ENCODE peak calls at places on chromosomes 11 and 22, in eight cellular contexts. One of them, this sample, is unnamed.

GRCh38 chr11:16403448-16403803 is 47.1 kb upstream of the SOX6 start:
- DNase-seq in body of pancreas: no peak
- DNase-seq in fibroblast of pulmonary artery: no peak
- DNase-seq in stimulated activated CD4-positive, alpha-beta T cell treated with anti-CD3 and anti-CD28 coated beads, Interleukin-1b, Interleukin-23, amount 100 ng/mL, for 4 hours: no peak
- DNase-seq in RPMI8226: no peak
- DNase-seq in fibroblast of villous mesenchyme: no peak
- DNase-seq in ACHN: no peak
- DNase-seq in type B pancreatic cell: no peak
- DNase-seq in this sample: no peak

GRCh38 chr22:41330169-41330568 is 28.8 kb downstream of the ZC3H7B start:
- DNase-seq in type B pancreatic cell: no peak
- DNase-seq in fibroblast of villous mesenchyme: no peak
- DNase-seq in ACHN: no peak
- DNase-seq in stimulated activated CD4-positive, alpha-beta T cell treated with anti-CD3 and anti-CD28 coated beads, Interleukin-1b, Interleukin-23, amount 100 ng/mL, for 4 hours: no peak
- DNase-seq in RPMI8226: no peak
- DNase-seq in body of pancreas: no peak
- DNase-seq in fibroblast of pulmonary artery: no peak
- DNase-seq in this sample: no peak

GRCh38 chr11:44747339-44747738 is 20.6 kb downstream of the TSPAN18 start:
- DNase-seq in fibroblast of villous mesenchyme: no peak
- DNase-seq in body of pancreas: no peak
- DNase-seq in stimulated activated CD4-positive, alpha-beta T cell treated with anti-CD3 and anti-CD28 coated beads, Interleukin-1b, Interleukin-23, amount 100 ng/mL, for 4 hours: no peak
- DNase-seq in fibroblast of pulmonary artery: no peak
- DNase-seq in RPMI8226: no peak
- DNase-seq in ACHN: no peak
- DNase-seq in type B pancreatic cell: no peak
- DNase-seq in this sample: no peak

GRCh38 chr11:12798609-12799011 is 124.4 kb downstream of the TEAD1 start:
- DNase-seq in body of pancreas: no peak
- DNase-seq in RPMI8226: no peak
- DNase-seq in fibroblast of villous mesenchyme: no peak
- DNase-seq in type B pancreatic cell: no peak
- DNase-seq in stimulated activated CD4-positive, alpha-beta T cell treated with anti-CD3 and anti-CD28 coated beads, Interleukin-1b, Interleukin-23, amount 100 ng/mL, for 4 hours: no peak
- DNase-seq in ACHN: no peak
- DNase-seq in fibroblast of pulmonary artery: no peak
- DNase-seq in this sample: no peak

GRCh38 chr11:6900327-6900999 is 8.2 kb upstream of the OR2D2 start:
- DNase-seq in type B pancreatic cell: no peak
- DNase-seq in RPMI8226: no peak
- DNase-seq in ACHN: no peak
- DNase-seq in fibroblast of villous mesenchyme: no peak
- DNase-seq in body of pancreas: no peak
- DNase-seq in stimulated activated CD4-positive, alpha-beta T cell treated with anti-CD3 and anti-CD28 coated beads, Interleukin-1b, Interleukin-23, amount 100 ng/mL, for 4 hours: no peak
- DNase-seq in fibroblast of pulmonary artery: peak; percentile 8
- DNase-seq in this sample: no peak

GRCh38 chr11:58659404-58659803 is 36.9 kb downstream of the CNTF start:
- DNase-seq in fibroblast of villous mesenchyme: no peak
- DNase-seq in fibroblast of pulmonary artery: no peak
- DNase-seq in RPMI8226: no peak
- DNase-seq in body of pancreas: no peak
- DNase-seq in stimulated activated CD4-positive, alpha-beta T cell treated with anti-CD3 and anti-CD28 coated beads, Interleukin-1b, Interleukin-23, amount 100 ng/mL, for 4 hours: no peak
- DNase-seq in type B pancreatic cell: no peak
- DNase-seq in ACHN: peak; percentile 30
- DNase-seq in this sample: no peak

GRCh38 chr22:25477358-25477757 is 87.1 kb upstream of the GRK3 start:
- DNase-seq in stimulated activated CD4-positive, alpha-beta T cell treated with anti-CD3 and anti-CD28 coated beads, Interleukin-1b, Interleukin-23, amount 100 ng/mL, for 4 hours: no peak
- DNase-seq in type B pancreatic cell: no peak
- DNase-seq in ACHN: no peak
- DNase-seq in RPMI8226: no peak
- DNase-seq in body of pancreas: no peak
- DNase-seq in fibroblast of pulmonary artery: no peak
- DNase-seq in fibroblast of villous mesenchyme: no peak
- DNase-seq in this sample: no peak

GRCh38 chr11:20647976-20648565 is 21.3 kb upstream of the NELL1 start:
- DNase-seq in stimulated activated CD4-positive, alpha-beta T cell treated with anti-CD3 and anti-CD28 coated beads, Interleukin-1b, Interleukin-23, amount 100 ng/mL, for 4 hours: peak; percentile 36
- DNase-seq in body of pancreas: peak; percentile 56
- DNase-seq in type B pancreatic cell: no peak
- DNase-seq in fibroblast of villous mesenchyme: peak; percentile 45
- DNase-seq in ACHN: peak; percentile 47
- DNase-seq in fibroblast of pulmonary artery: peak; percentile 62
- DNase-seq in RPMI8226: peak; percentile 51
- DNase-seq in this sample: no peak

GRCh38 chr22:36331912-36332622 is 55.7 kb downstream of the MYH9 start:
- DNase-seq in type B pancreatic cell: no peak
- DNase-seq in stimulated activated CD4-positive, alpha-beta T cell treated with anti-CD3 and anti-CD28 coated beads, Interleukin-1b, Interleukin-23, amount 100 ng/mL, for 4 hours: no peak
- DNase-seq in ACHN: peak; percentile 29
- DNase-seq in RPMI8226: peak; percentile 91
- DNase-seq in fibroblast of pulmonary artery: no peak
- DNase-seq in fibroblast of villous mesenchyme: no peak
- DNase-seq in body of pancreas: peak; percentile 46
- DNase-seq in this sample: no peak

GRCh38 chr11:42066113-42066512 is 606.7 kb upstream of the LRRC4C start:
- DNase-seq in ACHN: peak; percentile 22
- DNase-seq in fibroblast of villous mesenchyme: no peak
- DNase-seq in fibroblast of pulmonary artery: peak; percentile 28
- DNase-seq in RPMI8226: peak; percentile 47
- DNase-seq in body of pancreas: no peak
- DNase-seq in stimulated activated CD4-positive, alpha-beta T cell treated with anti-CD3 and anti-CD28 coated beads, Interleukin-1b, Interleukin-23, amount 100 ng/mL, for 4 hours: no peak
- DNase-seq in type B pancreatic cell: no peak
- DNase-seq in this sample: no peak

This sample was measured in esophagus muscularis mucosa.